ENCODE peak calls at places on chromosomes 12 and 14, in four cellular contexts. Q is HCT116, M is esophagus squamous epithelium, O is testis. L is an unnamed sample. For H3K4me1, the result is how much of the 10 kb centered on the place peaks cover.

GRCh38 chr14:41570415-41571155 is 36.1 kb upstream of the LRFN5 start:
- DNase-seq in Q (no peak), M (no peak), O (no peak), L (no peak)

GRCh38 chr12:46374286-46374685 is 1.7 kb upstream of the SLC38A2 start:
- DNase-seq in Q (no peak), M (no peak), O (no peak), L (no peak)

GRCh38 chr14:67690011-67690410 is 5.6 kb downstream of the RDH11 start:
- DNase-seq in Q (no peak), M (no peak), O (no peak), L (no peak)

GRCh38 chr12:41983394-41983793 is 161.3 kb downstream of the GXYLT1 start:
- DNase-seq in Q (no peak), M (no peak), O (no peak), L (no peak)

GRCh38 chr12:87196329-87196728 is 832.9 kb downstream of the C12orf50 start:
- DNase-seq in Q (no peak), M (no peak), O (no peak), L (no peak)

GRCh38 chr14:99737451-99737951 is 53.4 kb downstream of the CYP46A1 start:
- DNase-seq in Q (no peak), M (no peak), O (peak), L (peak)

GRCh38 chr14:105841022-105842009 is 314.9 kb downstream of the TMEM121 start:
- DNase-seq in Q (no peak), M (no peak), O (no peak), L (no peak)

GRCh38 chr14:75519394-75519793 is 2.9 kb upstream of the BATF start:
- DNase-seq in Q (no peak), M (no peak), O (no peak), L (no peak)

GRCh38 chr12:40819427-40820108 is 127.3 kb downstream of the CNTN1 start:
- DNase-seq in Q (no peak), M (no peak), O (peak), L (no peak)

GRCh38 chr12:51254592-51254991 is 15.6 kb downstream of the SMAGP start:
- DNase-seq in Q (no peak), M (no peak), O (no peak), L (no peak)

GRCh38 chr12:3281588-3282150 is 204.5 kb downstream of the TSPAN9 start:
- DNase-seq in Q (no peak), M (no peak), O (no peak), L (peak)

GRCh38 chr12:86711716-86712115 is 455.5 kb upstream of the MGAT4C start:
- DNase-seq in Q (no peak), M (no peak), O (no peak), L (no peak)

GRCh38 chr12:111505601-111506036 is 93.5 kb downstream of the ATXN2 start:
- DNase-seq in Q (no peak), M (no peak), O (no peak), L (no peak)

GRCh38 chr12:120190985-120191480 is 3.5 kb downstream of the GCN1 start:
- DNase-seq in Q (no peak), M (no peak), O (no peak), L (no peak)

GRCh38 chr12:108571604-108572165 is 9.3 kb downstream of the ISCU start:
- DNase-seq in Q (no peak), M (no peak), O (peak), L (peak)

GRCh38 chr12:52199294-52199920 is 7.6 kb upstream of the KRT80 start:
- DNase-seq in Q (no peak), M (no peak), O (no peak), L (peak)

GRCh38 chr12:26878661-26879119 is 45.7 kb upstream of the ITPR2 start:
- DNase-seq in Q (no peak), M (no peak), O (peak), L (peak)

GRCh38 chr12:108629824-108630476 is 3.7 kb downstream of the SELPLG start:
- DNase-seq in Q (no peak), M (no peak), O (no peak), L (peak)

GRCh38 chr12:14643247-14643646 is 53.2 kb downstream of the GUCY2C start:
- DNase-seq in Q (no peak), M (no peak), O (no peak), L (no peak)

GRCh38 chr14:59465570-59466150 is 480 bp upstream of the GPR135 start:
- DNase-seq in Q (no peak), M (no peak), O (no peak), L (no peak)

GRCh38 chr14:98368214-98368613 is 903.8 kb downstream of the BCL11B start:
- DNase-seq in Q (no peak), M (no peak), O (no peak), L (no peak)

GRCh38 chr12:122081697-122082221 is 3.2 kb downstream of the MLXIP start:
- DNase-seq in Q (no peak), M (no peak), O (peak), L (peak)

GRCh38 chr12:130128764-130129735 is 33.2 kb upstream of the FZD10 start:
- DNase-seq in Q (no peak), M (no peak), O (no peak), L (no peak)

GRCh38 chr12:84159245-84159644 is 753.4 kb downstream of the SLC6A15 start:
- DNase-seq in Q (no peak), M (no peak), O (no peak), L (no peak)

GRCh38 chr12:69662764-69663163 is 36.3 kb downstream of the BEST3 start:
- DNase-seq in Q (no peak), M (no peak), O (no peak), L (no peak)

GRCh38 chr14:69525896-69526295 is 41.4 kb downstream of the PLEKHD1 start:
- DNase-seq in Q (no peak), M (no peak), O (no peak), L (no peak)

GRCh38 chr14:86462193-86462592 is 932.2 kb downstream of the FLRT2 start:
- DNase-seq in Q (no peak), M (no peak), O (peak), L (no peak)

DNA sequence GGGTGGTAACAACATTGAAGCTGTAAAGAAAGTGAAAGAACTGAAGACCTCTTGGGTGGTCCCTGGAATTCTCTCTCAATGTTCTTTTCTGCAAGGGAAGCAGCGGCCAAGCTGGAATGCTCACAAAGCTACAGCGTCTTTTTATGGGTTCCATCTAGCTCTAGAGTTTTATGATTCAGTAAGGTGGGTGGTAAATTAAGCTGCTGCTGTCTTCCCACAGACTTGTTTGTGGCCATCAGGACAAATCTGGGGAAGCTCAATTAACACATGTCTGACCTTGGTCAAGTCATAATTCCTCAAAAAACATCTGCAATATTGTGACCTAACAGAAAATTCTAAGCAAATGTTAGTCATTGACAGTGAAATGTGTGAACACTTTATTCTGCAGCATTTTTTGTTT is 139.1 kb downstream of the MED13L start:
- DNase-seq in Q (no peak), M (no peak), O (peak), L (no peak)
- H3K4me1 ChIP-seq in Q (half or more), M (half or more), O (under half), L (half or more)

DNA sequence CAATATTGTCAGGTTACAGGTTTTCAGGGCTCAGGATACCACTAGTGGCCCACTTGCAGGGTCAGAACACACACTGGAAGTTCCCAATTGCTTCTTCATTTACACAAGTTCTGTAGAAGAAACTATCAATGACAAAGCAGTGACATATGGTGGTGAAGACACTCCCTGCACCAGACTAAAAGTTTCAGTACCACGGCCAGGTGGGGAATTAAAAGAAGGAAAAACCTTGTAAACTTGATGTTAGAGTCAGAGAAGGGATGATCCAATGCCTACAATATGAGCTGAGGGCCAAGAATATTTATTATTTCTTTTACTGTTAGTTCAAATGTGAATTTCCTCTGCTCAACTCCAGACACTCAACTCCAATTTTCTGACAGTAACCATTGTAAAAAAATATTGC is 31.8 kb upstream of the CHST11 start:
- DNase-seq in Q (no peak), M (no peak), O (no peak), L (no peak)
- TF ChIP-seq POLR2A in Q (no peak), M (no peak), O (no peak), L (no peak)

GRCh38 chr12:65941388-65941787 is 117.1 kb downstream of the HMGA2 start:
- DNase-seq in Q (no peak), M (no peak), O (no peak), L (no peak)
- H3K4me1 ChIP-seq in Q (half or more), M (under half), O (under half), L (under half)

GRCh38 chr14:55411426-55412389 is at the start of gene ATG14:
- DNase-seq in Q (peak), M (peak), O (peak), L (peak)
- TF ChIP-seq POLR2A in Q (no peak), M (no peak), O (no peak), L (no peak)

GRCh38 chr14:101827286-101827685 is 65.8 kb downstream of the PPP2R5C start:
- DNase-seq in Q (no peak), M (no peak), O (no peak), L (no peak)
- H3K4me1 ChIP-seq in Q (under half), M (half or more), O (under half), L (half or more)

GRCh38 chr12:49903700-49904423 is at the start of gene FAIM2:
- DNase-seq in Q (no peak), M (no peak), O (peak), L (peak)
- TF ChIP-seq POLR2A in Q (no peak), M (no peak), O (no peak), L (no peak)

DNA sequence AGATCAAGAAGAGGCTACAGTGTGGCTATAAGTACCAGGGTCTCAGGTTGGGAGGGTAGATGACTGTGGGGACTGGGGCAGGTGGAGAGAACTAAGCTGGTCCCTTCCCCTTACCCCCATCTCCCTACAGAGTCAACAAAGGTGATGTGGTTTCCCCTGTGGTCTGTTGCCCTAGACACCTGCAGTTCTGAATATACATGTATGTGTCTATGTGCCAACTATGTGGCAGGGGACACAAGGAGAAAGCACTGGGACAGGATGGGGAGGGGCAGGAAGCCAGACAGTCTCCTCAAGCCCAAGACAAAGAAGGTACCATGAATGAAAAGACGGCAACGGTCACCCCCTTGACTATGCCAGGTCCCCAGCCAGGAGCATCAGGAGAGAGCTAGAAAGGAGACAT is 4.5 kb upstream of the HDAC7 start:
- DNase-seq in Q (no peak), M (no peak), O (no peak), L (no peak)
- H3K4me1 ChIP-seq in Q (half or more), M (half or more), O (half or more), L (half or more)

L was measured in heart left ventricle.